ENCODE peak calls at places on chromosomes 6 and 20, in four cellular contexts. One of them, this sample, is unnamed.

GRCh38 chr20:31548823-31549512 is 34.7 kb downstream of the HM13 start:
- DNase-seq in activated CD8-positive, alpha-beta T cell treated with anti-CD3 and anti-CD28 coated beads, Interleukin-2, amount 10 ng/mL, durations not matched to agents 7 days and 5 days: no peak
- DNase-seq in IMR-90: no peak
- DNase-seq in HS-5: no peak
- DNase-seq in this sample: no peak

GRCh38 chr20:42650345-42650744 is 539.4 kb downstream of the PTPRT start:
- DNase-seq in activated CD8-positive, alpha-beta T cell treated with anti-CD3 and anti-CD28 coated beads, Interleukin-2, amount 10 ng/mL, durations not matched to agents 7 days and 5 days: no peak
- DNase-seq in IMR-90: no peak
- DNase-seq in HS-5: no peak
- DNase-seq in this sample: no peak

GRCh38 chr20:58481541-58482021 is 33.6 kb downstream of the APCDD1L start:
- DNase-seq in activated CD8-positive, alpha-beta T cell treated with anti-CD3 and anti-CD28 coated beads, Interleukin-2, amount 10 ng/mL, durations not matched to agents 7 days and 5 days: peak
- DNase-seq in HS-5: no peak
- DNase-seq in IMR-90: no peak
- DNase-seq in this sample: no peak

GRCh38 chr20:2752631-2753455 is 47.6 kb downstream of the CPXM1 start:
- DNase-seq in activated CD8-positive, alpha-beta T cell treated with anti-CD3 and anti-CD28 coated beads, Interleukin-2, amount 10 ng/mL, durations not matched to agents 7 days and 5 days: peak
- DNase-seq in IMR-90: peak
- DNase-seq in HS-5: no peak
- DNase-seq in this sample: no peak

GRCh38 chr20:11850901-11851300 is 66.8 kb upstream of the BTBD3 start:
- DNase-seq in HS-5: peak
- DNase-seq in activated CD8-positive, alpha-beta T cell treated with anti-CD3 and anti-CD28 coated beads, Interleukin-2, amount 10 ng/mL, durations not matched to agents 7 days and 5 days: no peak
- DNase-seq in IMR-90: peak
- DNase-seq in this sample: peak

GRCh38 chr6:84227434-84228197 is at the start of gene CEP162:
- DNase-seq in activated CD8-positive, alpha-beta T cell treated with anti-CD3 and anti-CD28 coated beads, Interleukin-2, amount 10 ng/mL, durations not matched to agents 7 days and 5 days: peak
- DNase-seq in IMR-90: peak
- DNase-seq in HS-5: peak
- DNase-seq in this sample: peak

GRCh38 chr20:49675368-49676151 is 38.1 kb downstream of the B4GALT5 start:
- DNase-seq in HS-5: no peak
- DNase-seq in activated CD8-positive, alpha-beta T cell treated with anti-CD3 and anti-CD28 coated beads, Interleukin-2, amount 10 ng/mL, durations not matched to agents 7 days and 5 days: no peak
- DNase-seq in IMR-90: no peak
- DNase-seq in this sample: no peak

GRCh38 chr6:24033284-24033683 is 92.7 kb upstream of the NRSN1 start:
- DNase-seq in HS-5: no peak
- DNase-seq in IMR-90: no peak
- DNase-seq in activated CD8-positive, alpha-beta T cell treated with anti-CD3 and anti-CD28 coated beads, Interleukin-2, amount 10 ng/mL, durations not matched to agents 7 days and 5 days: no peak
- DNase-seq in this sample: no peak

GRCh38 chr6:170182093-170182780 is 108.6 kb downstream of the DLL1 start:
- DNase-seq in HS-5: no peak
- DNase-seq in IMR-90: no peak
- DNase-seq in activated CD8-positive, alpha-beta T cell treated with anti-CD3 and anti-CD28 coated beads, Interleukin-2, amount 10 ng/mL, durations not matched to agents 7 days and 5 days: peak
- DNase-seq in this sample: no peak

GRCh38 chr6:154690857-154691256 is 42.4 kb upstream of the SCAF8 start:
- DNase-seq in IMR-90: no peak
- DNase-seq in HS-5: no peak
- DNase-seq in activated CD8-positive, alpha-beta T cell treated with anti-CD3 and anti-CD28 coated beads, Interleukin-2, amount 10 ng/mL, durations not matched to agents 7 days and 5 days: no peak
- DNase-seq in this sample: no peak

GRCh38 chr6:147211831-147212230 is 7.6 kb downstream of the STXBP5 start:
- DNase-seq in IMR-90: no peak
- DNase-seq in activated CD8-positive, alpha-beta T cell treated with anti-CD3 and anti-CD28 coated beads, Interleukin-2, amount 10 ng/mL, durations not matched to agents 7 days and 5 days: no peak
- DNase-seq in HS-5: no peak
- DNase-seq in this sample: no peak

GRCh38 chr6:142945071-142945445 is at the start of gene HIVEP2:
- DNase-seq in IMR-90: peak
- DNase-seq in HS-5: no peak
- DNase-seq in activated CD8-positive, alpha-beta T cell treated with anti-CD3 and anti-CD28 coated beads, Interleukin-2, amount 10 ng/mL, durations not matched to agents 7 days and 5 days: peak
- DNase-seq in this sample: no peak

GRCh38 chr6:80314531-80314930 is 208.1 kb downstream of the BCKDHB start:
- DNase-seq in IMR-90: no peak
- DNase-seq in activated CD8-positive, alpha-beta T cell treated with anti-CD3 and anti-CD28 coated beads, Interleukin-2, amount 10 ng/mL, durations not matched to agents 7 days and 5 days: no peak
- DNase-seq in HS-5: no peak
- DNase-seq in this sample: no peak

GRCh38 chr6:108876929-108877775 is 28.9 kb downstream of the ARMC2 start:
- DNase-seq in activated CD8-positive, alpha-beta T cell treated with anti-CD3 and anti-CD28 coated beads, Interleukin-2, amount 10 ng/mL, durations not matched to agents 7 days and 5 days: no peak
- DNase-seq in IMR-90: peak
- DNase-seq in HS-5: no peak
- DNase-seq in this sample: no peak

GRCh38 chr6:168315626-168316025 is 4.0 kb downstream of the DACT2 start:
- DNase-seq in IMR-90: no peak
- DNase-seq in activated CD8-positive, alpha-beta T cell treated with anti-CD3 and anti-CD28 coated beads, Interleukin-2, amount 10 ng/mL, durations not matched to agents 7 days and 5 days: no peak
- DNase-seq in HS-5: no peak
- DNase-seq in this sample: no peak

GRCh38 chr20:47350181-47350550 is 6.3 kb downstream of the ZMYND8 start:
- DNase-seq in activated CD8-positive, alpha-beta T cell treated with anti-CD3 and anti-CD28 coated beads, Interleukin-2, amount 10 ng/mL, durations not matched to agents 7 days and 5 days: no peak
- DNase-seq in IMR-90: no peak
- DNase-seq in HS-5: no peak
- DNase-seq in this sample: no peak

GRCh38 chr6:1679691-1680068 is 70.0 kb downstream of the FOXC1 start:
- DNase-seq in activated CD8-positive, alpha-beta T cell treated with anti-CD3 and anti-CD28 coated beads, Interleukin-2, amount 10 ng/mL, durations not matched to agents 7 days and 5 days: no peak
- DNase-seq in HS-5: no peak
- DNase-seq in IMR-90: no peak
- DNase-seq in this sample: no peak

GRCh38 chr6:10722820-10723651 is at the start of gene TMEM14C:
- DNase-seq in HS-5: peak
- DNase-seq in IMR-90: peak
- DNase-seq in activated CD8-positive, alpha-beta T cell treated with anti-CD3 and anti-CD28 coated beads, Interleukin-2, amount 10 ng/mL, durations not matched to agents 7 days and 5 days: peak
- DNase-seq in this sample: peak

GRCh38 chr6:32666420-32667300 is at the start of gene HLA-DQB1:
- DNase-seq in HS-5: peak
- DNase-seq in activated CD8-positive, alpha-beta T cell treated with anti-CD3 and anti-CD28 coated beads, Interleukin-2, amount 10 ng/mL, durations not matched to agents 7 days and 5 days: peak
- DNase-seq in IMR-90: no peak
- DNase-seq in this sample: peak